ENCODE peak calls at places on chromosome 9, in four cellular contexts. X is pancreas, E is right cardiac atrium, A is neural progenitor cell. C is an unnamed sample. For H3K4me1, the result is how much of the 10 kb centered on the place peaks cover.

GRCh38 chr9:134378901-134379338 is 52.7 kb downstream of the RXRA start:
- DNase-seq in A (peak), E (peak), X (no peak), C (no peak)

GRCh38 chr9:27430754-27431540 is 93.1 kb upstream of the IFNK start:
- DNase-seq in X (no peak), A (peak), E (no peak), C (no peak)

GRCh38 chr9:28503573-28503972 is 930.3 kb upstream of the C9orf72 start:
- DNase-seq in E (no peak), X (no peak), A (no peak), C (no peak)

GRCh38 chr9:21576331-21577189 is 94.4 kb upstream of the IFNE start:
- DNase-seq in X (no peak), A (peak), E (no peak), C (no peak)

GRCh38 chr9:93235278-93235960 is 51.5 kb downstream of the WNK2 start:
- DNase-seq in E (peak), X (no peak), A (no peak), C (no peak)

GRCh38 chr9:36092509-36093215 is 43.9 kb upstream of the GLIPR2 start:
- DNase-seq in E (no peak), A (no peak), X (no peak), C (peak)

GRCh38 chr9:105280730-105281129 is 36.3 kb downstream of the SLC44A1 start:
- DNase-seq in X (no peak), A (no peak), E (no peak), C (no peak)

GRCh38 chr9:93828331-93829097 is 126.6 kb downstream of the BARX1 start:
- DNase-seq in A (no peak), X (peak), E (no peak), C (no peak)

GRCh38 chr9:98251554-98251953 is 3.9 kb downstream of the TBC1D2 start:
- DNase-seq in X (no peak), A (no peak), E (no peak), C (no peak)

GRCh38 chr9:133701981-133702797 is 36.0 kb downstream of the SARDH start:
- DNase-seq in E (peak), A (no peak), X (no peak), C (no peak)

GRCh38 chr9:79701651-79702050 is 129.9 kb downstream of the TLE4 start:
- DNase-seq in A (no peak), E (peak), X (no peak), C (no peak)

GRCh38 chr9:124127290-124127646 is 115.7 kb downstream of the LHX2 start:
- DNase-seq in E (no peak), X (no peak), A (no peak), C (no peak)

GRCh38 chr9:98778711-98779530 is 17.4 kb downstream of the ANKS6 start:
- DNase-seq in A (no peak), E (no peak), X (no peak), C (no peak)

GRCh38 chr9:94135222-94135621 is 51.0 kb downstream of the PTPDC1 start:
- DNase-seq in E (no peak), A (no peak), X (no peak), C (no peak)

GRCh38 chr9:98231770-98232478 is 23.5 kb downstream of the TBC1D2 start:
- DNase-seq in A (no peak), X (no peak), E (no peak), C (no peak)

GRCh38 chr9:130861372-130862180 is 26.5 kb downstream of the ABL1 start:
- DNase-seq in A (no peak), X (no peak), E (no peak), C (no peak)

GRCh38 chr9:113583511-113584470 is 120.3 kb downstream of the RGS3 start:
- DNase-seq in A (no peak), E (peak), X (no peak), C (no peak)

GRCh38 chr9:14296462-14296861 is 17.5 kb downstream of the NFIB start:
- DNase-seq in A (no peak), X (peak), E (peak), C (no peak)

GRCh38 chr9:121603028-121603427 is 48.4 kb upstream of the DAB2IP start:
- DNase-seq in X (no peak), A (no peak), E (no peak), C (no peak)

GRCh38 chr9:121599872-121600585 is 51.4 kb upstream of the DAB2IP start:
- DNase-seq in A (peak), X (no peak), E (peak), C (no peak)

GRCh38 chr9:121598167-121599000 is 53.0 kb upstream of the DAB2IP start:
- DNase-seq in E (peak), X (peak), A (peak), C (no peak)

GRCh38 chr9:121599186-121599871 is 52.1 kb upstream of the DAB2IP start:
- DNase-seq in E (peak), X (peak), A (peak), C (no peak)

GRCh38 chr9:121601234-121601633 is 50.2 kb upstream of the DAB2IP start:
- DNase-seq in A (no peak), X (no peak), E (no peak), C (no peak)
- H3K4me1 ChIP-seq in A (under half), X (under half), E (under half), C (under half)

DNA sequence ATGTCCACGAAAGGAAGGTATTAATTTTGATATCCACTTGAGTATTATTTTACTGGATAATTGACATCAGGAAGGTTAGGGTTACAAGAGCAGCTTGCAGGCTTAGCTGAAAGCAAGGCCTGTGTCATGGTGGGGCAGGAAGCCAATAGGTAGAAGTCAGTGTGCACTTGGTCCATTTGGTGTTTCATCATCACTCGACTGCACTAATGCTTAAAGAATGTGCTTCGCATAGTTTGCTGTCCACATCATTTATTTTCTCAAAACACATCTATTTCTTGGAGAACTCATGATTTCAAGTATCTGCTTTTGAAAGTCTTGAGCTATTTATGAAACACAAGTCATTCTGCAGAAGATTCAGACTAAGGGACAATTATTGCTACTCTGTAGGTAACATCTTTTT is 59.6 kb upstream of the GNA14 start:
- DNase-seq in E (no peak), X (peak), A (no peak), C (no peak)
- H3K27ac ChIP-seq in E (no peak), X (no peak), A (no peak), C (no peak)

GRCh38 chr9:129751841-129752801 is 721 bp downstream of the PTGES start:
- DNase-seq in A (no peak), E (no peak), X (no peak), C (no peak)
- H3K4me1 ChIP-seq in A (under half), E (under half), X (under half), C (under half)

GRCh38 chr9:108468364-108468763 is 387.4 kb downstream of the ACTL7B start:
- DNase-seq in E (peak), X (no peak), A (peak), C (no peak)

GRCh38 chr9:108467653-108468324 is 388.0 kb downstream of the ACTL7B start:
- DNase-seq in X (no peak), A (no peak), E (no peak), C (no peak)

GRCh38 chr9:108473209-108474112 is 382.3 kb downstream of the ACTL7B start:
- DNase-seq in E (no peak), A (no peak), X (no peak), C (no peak)

GRCh38 chr9:108466238-108466637 is 389.5 kb downstream of the ACTL7B start:
- DNase-seq in E (no peak), A (no peak), X (no peak), C (no peak)

DNA sequence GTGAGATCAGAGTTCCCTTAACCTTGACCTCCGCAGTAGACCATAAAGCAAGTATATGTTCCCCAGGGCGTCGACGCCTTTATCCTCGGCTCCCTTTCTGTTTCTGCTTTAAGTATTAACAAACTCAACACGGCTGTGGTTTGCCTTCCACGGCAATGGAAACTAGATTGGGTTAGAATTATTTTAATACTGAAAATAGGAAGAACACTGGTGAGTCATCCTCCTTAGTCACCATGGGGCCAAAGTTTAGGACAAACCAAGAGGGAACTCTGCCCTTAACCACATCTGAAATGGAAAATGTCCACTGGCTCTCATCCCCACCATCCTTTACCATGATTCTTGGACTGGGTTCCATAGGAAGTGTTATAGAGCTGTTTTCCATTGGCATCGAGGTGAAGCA is 386.1 kb downstream of the ACTL7B start:
- DNase-seq in A (no peak), X (no peak), E (no peak), C (no peak)
- H3K27ac ChIP-seq in A (no peak), X (no peak), E (no peak), C (no peak)

GRCh38 chr9:95907794-95908193 is 32.3 kb downstream of the ERCC6L2 start:
- DNase-seq in X (no peak), A (peak), E (no peak), C (no peak)

GRCh38 chr9:95910023-95910706 is 34.7 kb downstream of the ERCC6L2 start:
- DNase-seq in A (no peak), E (no peak), X (no peak), C (no peak)

GRCh38 chr9:95910770-95911340 is 35.4 kb downstream of the ERCC6L2 start:
- DNase-seq in A (no peak), E (no peak), X (no peak), C (no peak)

GRCh38 chr9:95912773-95913172 is 37.3 kb downstream of the ERCC6L2 start:
- DNase-seq in E (no peak), A (no peak), X (no peak), C (no peak)
- H3K4me1 ChIP-seq in E (under half), A (under half), X (under half), C (under half)

DNA sequence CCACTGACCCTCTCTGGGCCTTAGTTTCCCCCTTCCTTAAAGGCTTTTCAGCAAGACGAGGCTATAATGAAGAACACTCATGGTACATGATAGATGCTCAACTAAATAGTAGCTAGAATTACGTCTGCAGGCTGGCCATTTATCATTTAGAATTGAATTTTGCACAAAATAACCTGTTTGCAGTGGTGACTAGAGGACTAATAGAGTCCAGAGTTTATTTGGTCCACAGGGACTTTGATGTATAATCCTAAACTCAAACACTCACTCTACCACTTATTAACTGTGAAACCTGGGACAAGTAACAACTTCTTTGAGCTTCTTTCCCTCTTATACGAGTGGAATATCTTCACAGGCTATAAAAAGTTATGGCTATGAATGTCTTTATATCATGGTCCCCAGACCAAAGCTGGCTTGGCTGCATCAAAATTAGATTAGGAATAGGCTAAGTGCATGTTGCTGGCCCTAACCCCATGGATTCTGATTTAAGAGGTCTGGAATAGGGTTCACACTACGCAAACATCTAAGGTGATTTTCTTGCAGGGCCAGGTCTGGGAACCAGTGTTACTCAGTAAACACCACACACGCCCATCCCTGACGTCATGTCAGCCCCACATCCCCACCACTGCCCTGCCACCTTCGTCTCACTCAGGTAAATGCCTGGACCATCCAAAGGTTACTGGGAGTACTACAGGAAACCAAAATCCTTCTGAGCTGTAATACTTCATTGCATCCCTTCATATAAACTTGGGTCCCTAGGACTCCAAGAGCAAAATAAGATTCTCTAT is 150.6 kb downstream of the FRMD3 start:
- DNase-seq in X (no peak), A (no peak), E (no peak), C (no peak)
- H3K27ac ChIP-seq in X (no peak), A (no peak), E (no peak), C (no peak)

GRCh38 chr9:108877524-108877923 is 15.5 kb downstream of the ACTL7A start:
- DNase-seq in E (no peak), X (no peak), A (no peak), C (no peak)
- H3K4me1 ChIP-seq in E (under half), X (under half), A (under half), C (under half)